ENCODE peak calls at places on chromosomes 11 and 22, in seven cellular contexts. C is Karpas-422, T is IMR-90, Z is fibroblast of lung, Y is neural progenitor cell, P is GM23248, H is mesendoderm. X is an unnamed sample.

GRCh38 chr11:63888170-63889086 is 28.5 kb downstream of the RCOR2 start:
- DNase-seq in C (peak; percentile 78), T (peak; percentile 52), Z (peak; percentile 79), Y (peak; percentile 54), P (peak; percentile 78), H (peak; percentile 90), X (peak; percentile 90)

GRCh38 chr11:108929241-108929640 is 264.4 kb downstream of the DDX10 start:
- DNase-seq in C (no peak), T (peak; percentile 99), Z (peak; percentile 98), Y (no peak), P (peak; percentile 97), H (no peak), X (no peak)

GRCh38 chr22:22105364-22105763 is 122.8 kb upstream of the TOP3B start:
- DNase-seq in C (no peak), T (no peak), Z (no peak), Y (no peak), P (no peak), H (no peak), X (no peak)

GRCh38 chr11:65102142-65103095 is 6.4 kb downstream of the VPS51 start:
- DNase-seq in C (no peak), T (peak; percentile 52), Z (peak; percentile 33), Y (no peak), P (no peak), H (no peak), X (no peak)

GRCh38 chr22:22558972-22559603 is at the start of gene PRAME:
- DNase-seq in C (peak; percentile 97), T (peak; percentile 13), Z (peak; percentile 3), Y (peak; percentile 79), P (peak; percentile 61), H (peak; percentile 81), X (peak; percentile 95)

GRCh38 chr11:65498042-65498726 is 661 bp upstream of the MALAT1 start:
- DNase-seq in C (peak; percentile 92), T (peak; percentile 68), Z (peak; percentile 61), Y (peak; percentile 78), P (peak; percentile 80), H (peak; percentile 70), X (peak; percentile 71)

GRCh38 chr11:101866619-101867491 is 48.0 kb upstream of the CEP126 start:
- DNase-seq in C (no peak), T (peak; percentile 69), Z (peak; percentile 84), Y (no peak), P (peak; percentile 77), H (peak; percentile 88), X (no peak)

GRCh38 chr22:29079218-29079901 is 6.5 kb downstream of the KREMEN1 start:
- DNase-seq in C (no peak), T (no peak), Z (peak; percentile 36), Y (no peak), P (peak; percentile 27), H (no peak), X (no peak)

GRCh38 chr22:22034469-22035132 is 52.0 kb upstream of the TOP3B start:
- DNase-seq in C (no peak), T (no peak), Z (no peak), Y (no peak), P (no peak), H (no peak), X (no peak)

GRCh38 chr22:28188480-28188879 is 269.4 kb upstream of the PITPNB start:
- DNase-seq in C (no peak), T (no peak), Z (no peak), Y (peak; percentile 65), P (no peak), H (peak; percentile 22), X (peak; percentile 51)

GRCh38 chr11:56396047-56396446 is 16.4 kb upstream of the OR5AL1 start:
- DNase-seq in C (no peak), T (no peak), Z (no peak), Y (peak; percentile 12), P (no peak), H (peak; percentile 54), X (no peak)

GRCh38 chr22:33076368-33076767 is 18.2 kb upstream of the SYN3 start:
- DNase-seq in C (no peak), T (peak; percentile 7), Z (peak; percentile 8), Y (peak; percentile 61), P (peak; percentile 40), H (peak; percentile 30), X (no peak)

GRCh38 chr11:69832561-69833413 is 13.6 kb upstream of the FGF3 start:
- DNase-seq in C (no peak), T (no peak), Z (no peak), Y (peak; percentile 71), P (no peak), H (no peak), X (peak; percentile 83)

GRCh38 chr22:19722915-19723164 is 499 bp upstream of the GP1BB start:
- DNase-seq in C (no peak), T (no peak), Z (no peak), Y (peak; percentile 40), P (no peak), H (no peak), X (no peak)

GRCh38 chr11:110373061-110373702 is 56.6 kb upstream of the FDX1 start:
- DNase-seq in C (no peak), T (peak; percentile 60), Z (peak; percentile 36), Y (no peak), P (peak; percentile 82), H (no peak), X (no peak)

GRCh38 chr11:65524010-65524746 is 705 bp upstream of the SCYL1 start:
- DNase-seq in C (no peak), T (no peak), Z (no peak), Y (no peak), P (peak; percentile 71), H (no peak), X (peak; percentile 63)

GRCh38 chr11:88301478-88302140 is 35.9 kb downstream of the CTSC start:
- DNase-seq in C (no peak), T (peak; percentile 39), Z (peak; percentile 84), Y (no peak), P (no peak), H (no peak), X (no peak)

GRCh38 chr11:88300888-88301477 is 36.6 kb downstream of the CTSC start:
- DNase-seq in C (no peak), T (no peak), Z (no peak), Y (peak; percentile 62), P (no peak), H (peak; percentile 92), X (peak; percentile 83)

GRCh38 chr11:88304352-88304751 is 33.2 kb downstream of the CTSC start:
- DNase-seq in C (no peak), T (no peak), Z (no peak), Y (no peak), P (no peak), H (no peak), X (no peak)

GRCh38 chr11:88305430-88305829 is 32.1 kb downstream of the CTSC start:
- DNase-seq in C (no peak), T (no peak), Z (no peak), Y (no peak), P (no peak), H (no peak), X (no peak)

DNA sequence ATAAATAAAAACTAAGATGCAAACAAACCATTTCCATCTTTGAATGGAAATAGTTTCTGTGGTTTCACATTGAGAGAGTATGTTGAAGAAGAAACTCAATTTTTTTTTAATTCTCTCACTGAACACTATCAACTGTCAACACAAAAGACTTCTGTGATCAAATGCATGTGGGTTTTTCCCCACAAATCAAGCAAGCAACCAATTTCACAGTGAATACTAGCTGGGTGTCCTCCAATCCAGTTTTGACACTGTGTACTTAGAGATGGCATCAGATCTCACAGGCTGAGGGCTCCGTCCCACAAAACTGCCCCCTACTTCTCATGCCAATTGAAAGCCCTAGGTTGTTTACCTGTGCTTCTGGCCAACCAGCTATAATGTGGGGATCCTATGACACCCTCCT is 34.5 kb downstream of the CTSC start:
- DNase-seq in C (no peak), T (no peak), Z (no peak), Y (no peak), P (no peak), H (no peak), X (no peak)
- H3K36me3 ChIP-seq in C (peaks cover 95% of the 10 kb centered on the region), T (peaks cover 35% of the 10 kb centered on the region), Z (peaks cover 2% of the 10 kb centered on the region), Y (no peaks in the 10 kb centered on the region), P (no peaks in the 10 kb centered on the region), H (peaks cover 2% of the 10 kb centered on the region), X (peaks cover 52% of the 10 kb centered on the region)

GRCh38 chr22:42341779-42342178 is 71.3 kb upstream of the TCF20 start:
- DNase-seq in C (no peak), T (no peak), Z (no peak), Y (no peak), P (no peak), H (no peak), X (no peak)
- H3K9ac ChIP-seq in C (no peak overlapping the region), T (no peak overlapping the region), Z (no peak overlapping the region), Y (no peak overlapping the region), P (no peak overlapping the region), H (no peak overlapping the region), X (no peak overlapping the region)

GRCh38 chr11:17633987-17634775 is 85.2 kb upstream of the MYOD1 start:
- DNase-seq in C (peak; percentile 33), T (no peak), Z (no peak), Y (no peak), P (no peak), H (no peak), X (peak; percentile 38)

GRCh38 chr11:17629113-17629512 is 82.1 kb downstream of the OTOG start:
- DNase-seq in C (no peak), T (no peak), Z (no peak), Y (no peak), P (no peak), H (no peak), X (peak; percentile 27)

GRCh38 chr11:17631702-17632365 is 84.8 kb downstream of the OTOG start:
- DNase-seq in C (peak; percentile 31), T (no peak), Z (no peak), Y (no peak), P (no peak), H (no peak), X (peak; percentile 47)

GRCh38 chr11:17633279-17633986 is 85.9 kb upstream of the MYOD1 start:
- DNase-seq in C (peak; percentile 54), T (no peak), Z (no peak), Y (no peak), P (no peak), H (peak; percentile 21), X (peak; percentile 43)

DNA sequence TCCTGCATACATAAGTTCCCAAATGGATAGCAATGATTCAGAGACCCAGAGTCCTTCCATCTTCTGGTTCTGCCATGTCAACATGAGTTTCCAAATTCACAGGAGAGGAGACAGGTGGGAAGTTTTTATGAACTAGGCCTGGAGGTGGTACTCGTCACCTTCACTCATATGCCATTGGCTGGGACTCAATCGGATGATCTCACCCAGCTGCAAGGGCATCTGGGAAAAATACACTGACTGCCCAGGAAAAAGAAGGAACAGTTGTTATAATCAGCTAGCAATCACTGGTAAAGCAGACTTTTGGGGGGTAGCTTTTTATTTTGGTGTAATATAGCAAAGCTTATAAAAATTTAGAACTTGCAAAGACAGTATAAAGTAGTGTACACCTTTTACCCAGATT is 83.9 kb downstream of the OTOG start:
- DNase-seq in C (no peak), T (no peak), Z (no peak), Y (no peak), P (no peak), H (no peak), X (no peak)
- H3K36me3 ChIP-seq in C (no peaks in the 10 kb centered on the region), T (no peaks in the 10 kb centered on the region), Z (no peaks in the 10 kb centered on the region), Y (no peaks in the 10 kb centered on the region), P (no peaks in the 10 kb centered on the region), H (no peaks in the 10 kb centered on the region), X (no peaks in the 10 kb centered on the region)

DNA sequence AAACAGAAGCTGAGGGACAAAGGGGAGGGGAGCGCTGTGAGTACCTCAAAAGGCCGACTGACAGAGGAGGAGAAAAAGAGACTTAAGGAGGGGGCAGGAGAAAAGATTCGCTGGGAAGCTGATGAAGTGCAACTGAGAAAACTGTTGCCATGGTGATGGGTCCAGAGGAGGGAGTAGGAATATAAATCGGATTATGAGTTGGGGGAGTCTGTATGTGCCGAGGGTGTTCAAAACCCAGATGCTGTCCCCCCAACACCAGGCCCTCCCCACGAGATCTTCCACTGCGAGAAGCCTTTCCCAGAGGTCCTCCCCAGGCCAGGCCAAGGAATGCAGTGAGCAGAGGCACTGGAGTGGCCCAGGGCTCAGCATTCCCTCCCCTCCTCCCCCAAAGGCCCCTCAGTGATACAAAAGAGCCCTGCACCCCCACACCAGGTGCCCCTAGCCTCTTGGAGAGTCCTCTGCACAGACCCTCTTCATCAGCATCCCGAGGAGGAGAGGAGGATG is 13.7 kb upstream of the BCL9L start:
- DNase-seq in C (no peak), T (no peak), Z (no peak), Y (peak; percentile 17), P (no peak), H (no peak), X (no peak)
- H3K9ac ChIP-seq in C (no peak overlapping the region), T (no peak overlapping the region), Z (no peak overlapping the region), Y (no peak overlapping the region), P (no peak overlapping the region), H (no peak overlapping the region), X (no peak overlapping the region)